ENCODE peak calls at places on chromosomes 1 and 21, in four cellular contexts. E is HepG2, F is H1, R is GM12878. C is an unnamed sample.

GRCh38 chr1:203084588-203085527 is 954 bp downstream of the MYOG start:
- DNase-seq in E (peak), F (peak), R (no peak), C (peak)

GRCh38 chr1:223364685-223365382 is 858 bp upstream of the SUSD4 start:
- DNase-seq in E (no peak), F (peak), R (no peak), C (no peak)

GRCh38 chr1:184664042-184664659 is 90.5 kb downstream of the EDEM3 start:
- DNase-seq in E (peak), F (peak), R (no peak), C (peak)

GRCh38 chr1:152623203-152623844 is 421 bp upstream of the LCE3A start:
- DNase-seq in E (peak), F (peak), R (no peak), C (peak)

GRCh38 chr1:33099290-33100118 is 18.6 kb downstream of the AZIN2 start:
- DNase-seq in E (no peak), F (peak), R (peak), C (no peak)

GRCh38 chr1:100164226-100164625 is 13.8 kb downstream of the LRRC39 start:
- DNase-seq in E (no peak), F (no peak), R (no peak), C (no peak)

GRCh38 chr1:232644209-232644608 is 14.3 kb upstream of the SIPA1L2 start:
- DNase-seq in E (no peak), F (no peak), R (no peak), C (no peak)

GRCh38 chr21:32338209-32338921 is 39.7 kb downstream of the MRAP start:
- DNase-seq in E (no peak), F (no peak), R (no peak), C (no peak)

GRCh38 chr1:47249755-47250154 is 17.7 kb upstream of the TAL1 start:
- DNase-seq in E (no peak), F (no peak), R (no peak), C (no peak)

GRCh38 chr1:209207701-209208286 is 375.7 kb upstream of the CAMK1G start:
- DNase-seq in E (peak), F (peak), R (no peak), C (peak)

GRCh38 chr1:77925536-77925935 is 37.1 kb downstream of the NEXN start:
- DNase-seq in E (no peak), F (no peak), R (no peak), C (no peak)

GRCh38 chr1:43140010-43140409 is 32.1 kb downstream of the EBNA1BP2 start:
- DNase-seq in E (no peak), F (no peak), R (no peak), C (no peak)

GRCh38 chr1:43143441-43143888 is 28.6 kb downstream of the EBNA1BP2 start:
- DNase-seq in E (no peak), F (peak), R (no peak), C (no peak)

GRCh38 chr1:43147625-43148319 is 24.3 kb downstream of the EBNA1BP2 start:
- DNase-seq in E (peak), F (peak), R (no peak), C (peak)

GRCh38 chr1:43140583-43140982 is 31.5 kb downstream of the EBNA1BP2 start:
- DNase-seq in E (no peak), F (no peak), R (no peak), C (no peak)

DNA sequence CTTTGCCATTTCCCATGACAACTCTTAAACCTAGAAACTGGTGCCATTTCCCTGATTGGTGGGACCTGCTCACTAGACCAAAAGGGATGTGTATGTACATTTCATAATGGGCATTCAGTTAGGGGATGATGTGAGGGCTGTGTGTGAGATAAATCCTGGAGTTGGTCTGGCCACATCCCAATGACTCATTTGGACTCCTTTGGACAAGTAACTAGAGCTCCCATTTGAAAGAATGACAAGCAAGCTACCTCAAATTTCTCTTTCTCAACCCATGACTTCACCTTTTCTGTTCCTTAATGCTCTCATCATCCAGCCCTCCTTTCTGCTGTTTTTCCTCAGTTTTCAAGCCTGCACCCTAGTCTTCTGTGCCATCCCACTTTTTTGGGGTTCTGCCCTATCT is 27.9 kb downstream of the EBNA1BP2 start:
- DNase-seq in E (no peak), F (no peak), R (no peak), C (no peak)
- TF ChIP-seq SUZ12 in E (no peak), F (no peak), R (no peak), C (no peak)

GRCh38 chr1:16967095-16967567 is 13.3 kb downstream of the MFAP2 start:
- DNase-seq in E (no peak), F (no peak), R (no peak), C (no peak)
- TF ChIP-seq SP1 in E (no peak), F (no peak), R (no peak), C (no peak)

GRCh38 chr1:172669011-172669410 is 10.1 kb downstream of the FASLG start:
- DNase-seq in E (no peak), F (no peak), R (no peak), C (no peak)
- TF ChIP-seq SUZ12 in E (no peak), F (no peak), R (no peak), C (no peak)

GRCh38 chr1:193229136-193229535 is 42.7 kb upstream of the B3GALT2 start:
- DNase-seq in E (no peak), F (no peak), R (no peak), C (no peak)
- TF ChIP-seq SP1 in E (no peak), F (no peak), R (no peak), C (no peak)

DNA sequence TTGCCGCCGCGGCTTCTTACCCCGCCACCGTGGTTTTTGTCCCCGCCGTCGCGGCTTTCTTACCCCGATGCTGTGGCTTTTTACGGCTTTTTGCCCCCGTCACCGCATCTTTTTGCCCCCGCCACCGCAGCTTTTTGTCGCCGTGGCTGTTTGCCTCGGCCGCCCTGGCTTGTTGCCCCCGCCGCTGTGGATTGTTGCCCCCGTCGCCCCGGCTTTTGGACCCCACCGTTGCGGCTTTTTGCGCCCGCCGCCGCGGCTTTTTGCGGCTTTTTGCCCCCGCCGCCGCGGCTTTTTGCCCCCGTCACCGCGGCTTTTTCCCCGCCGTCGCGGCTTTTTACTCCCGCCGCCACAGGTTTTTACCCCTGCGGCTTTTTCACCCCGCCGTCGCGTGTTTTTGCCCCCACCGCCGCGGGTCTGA is 3934.3 kb downstream of the SRGAP2C start:
- DNase-seq in E (no peak), F (no peak), R (no peak), C (no peak)
- TF ChIP-seq SUZ12 in E (no peak), F (no peak), R (no peak), C (no peak)

DNA sequence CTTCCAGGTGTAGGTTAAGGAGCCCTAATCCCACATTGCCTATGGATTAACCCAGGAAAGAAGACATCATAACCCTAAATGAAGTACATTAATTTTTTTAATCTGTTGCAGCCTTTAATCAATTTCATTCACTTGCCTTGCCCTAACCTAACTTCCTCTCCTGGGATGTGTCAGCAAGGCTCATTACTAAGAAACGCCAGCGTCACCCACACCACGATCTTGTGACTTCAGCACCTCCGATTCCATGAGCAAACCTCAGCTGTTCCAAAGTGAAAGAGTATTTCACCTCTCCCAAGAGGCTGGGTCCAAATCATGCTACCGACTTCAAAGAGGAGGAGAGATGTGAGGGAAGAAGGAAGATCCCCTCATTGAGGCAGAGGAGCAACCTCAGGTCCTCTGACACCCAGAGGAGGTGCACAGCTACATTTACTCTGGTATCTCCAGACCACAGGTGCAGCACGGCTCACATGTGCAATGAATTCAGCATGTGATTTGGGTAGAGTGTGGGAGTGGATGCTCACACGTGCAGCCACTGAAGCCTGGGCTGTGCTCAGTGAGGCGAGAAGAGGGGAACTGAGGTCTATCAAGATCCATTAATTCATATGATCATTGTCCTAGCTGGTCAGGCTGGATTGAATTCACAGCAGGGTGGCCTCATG is 134.1 kb downstream of the SLC30A10 start:
- DNase-seq in E (no peak), F (no peak), R (peak), C (no peak)
- TF ChIP-seq SP1 in E (no peak), F (no peak), R (no peak), C (no peak)

GRCh38 chr1:43833013-43833412 is 100.6 kb upstream of the ARTN start:
- DNase-seq in E (no peak), F (no peak), R (no peak), C (no peak)
- TF ChIP-seq SUZ12 in E (no peak), F (no peak), R (no peak), C (no peak)

GRCh38 chr1:86546787-86547221 is at the start of gene CLCA4:
- DNase-seq in E (no peak), F (no peak), R (no peak), C (no peak)
- TF ChIP-seq SP1 in E (no peak), F (no peak), R (no peak), C (no peak)

C was measured in HEK293T.